ENCODE peak calls at places on chromosome 10, in five cellular contexts. One of them, this sample, is unnamed.

GRCh38 chr10:30354669-30355068 is 5.6 kb upstream of the MTPAP start:
- DNase-seq in EL: no peak
- DNase-seq in foreskin fibroblast: no peak
- DNase-seq in NCI-H1092: no peak
- DNase-seq in stimulated activated naive B cell treated with anti-CD40 and anti-IgM and Interleukin-4, amounts not matched to agents 10 μg/mL and 1 μg/mL and 100 μg/mL, for 72 hours: no peak
- DNase-seq in this sample: no peak

GRCh38 chr10:60816624-60817023 is 38.3 kb downstream of the CDK1 start:
- DNase-seq in stimulated activated naive B cell treated with anti-CD40 and anti-IgM and Interleukin-4, amounts not matched to agents 10 μg/mL and 1 μg/mL and 100 μg/mL, for 72 hours: peak
- DNase-seq in NCI-H1092: peak
- DNase-seq in EL: peak
- DNase-seq in foreskin fibroblast: peak
- DNase-seq in this sample: peak

GRCh38 chr10:79282388-79282787 is 64.9 kb upstream of the PPIF start:
- DNase-seq in NCI-H1092: no peak
- DNase-seq in stimulated activated naive B cell treated with anti-CD40 and anti-IgM and Interleukin-4, amounts not matched to agents 10 μg/mL and 1 μg/mL and 100 μg/mL, for 72 hours: no peak
- DNase-seq in foreskin fibroblast: no peak
- DNase-seq in EL: peak
- DNase-seq in this sample: no peak

GRCh38 chr10:75187961-75188426 is 22.6 kb upstream of the VDAC2 start:
- DNase-seq in NCI-H1092: peak
- DNase-seq in EL: peak
- DNase-seq in stimulated activated naive B cell treated with anti-CD40 and anti-IgM and Interleukin-4, amounts not matched to agents 10 μg/mL and 1 μg/mL and 100 μg/mL, for 72 hours: peak
- DNase-seq in foreskin fibroblast: peak
- DNase-seq in this sample: peak

GRCh38 chr10:11320809-11321520 is 290.5 kb downstream of the USP6NL start:
- DNase-seq in stimulated activated naive B cell treated with anti-CD40 and anti-IgM and Interleukin-4, amounts not matched to agents 10 μg/mL and 1 μg/mL and 100 μg/mL, for 72 hours: no peak
- DNase-seq in NCI-H1092: no peak
- DNase-seq in EL: no peak
- DNase-seq in foreskin fibroblast: no peak
- DNase-seq in this sample: no peak

GRCh38 chr10:8776926-8777625 is 722.6 kb downstream of the GATA3 start:
- DNase-seq in foreskin fibroblast: no peak
- DNase-seq in stimulated activated naive B cell treated with anti-CD40 and anti-IgM and Interleukin-4, amounts not matched to agents 10 μg/mL and 1 μg/mL and 100 μg/mL, for 72 hours: no peak
- DNase-seq in NCI-H1092: no peak
- DNase-seq in EL: no peak
- DNase-seq in this sample: no peak

GRCh38 chr10:79246209-79246581 is 101.1 kb upstream of the PPIF start:
- DNase-seq in foreskin fibroblast: peak
- DNase-seq in NCI-H1092: no peak
- DNase-seq in EL: no peak
- DNase-seq in stimulated activated naive B cell treated with anti-CD40 and anti-IgM and Interleukin-4, amounts not matched to agents 10 μg/mL and 1 μg/mL and 100 μg/mL, for 72 hours: no peak
- DNase-seq in this sample: peak

GRCh38 chr10:109838592-109839244 is 84.6 kb downstream of the XPNPEP1 start:
- DNase-seq in stimulated activated naive B cell treated with anti-CD40 and anti-IgM and Interleukin-4, amounts not matched to agents 10 μg/mL and 1 μg/mL and 100 μg/mL, for 72 hours: no peak
- DNase-seq in EL: no peak
- DNase-seq in foreskin fibroblast: no peak
- DNase-seq in NCI-H1092: no peak
- DNase-seq in this sample: no peak

GRCh38 chr10:89663144-89663543 is 18.1 kb upstream of the PANK1 start:
- DNase-seq in NCI-H1092: no peak
- DNase-seq in foreskin fibroblast: no peak
- DNase-seq in stimulated activated naive B cell treated with anti-CD40 and anti-IgM and Interleukin-4, amounts not matched to agents 10 μg/mL and 1 μg/mL and 100 μg/mL, for 72 hours: no peak
- DNase-seq in EL: no peak
- DNase-seq in this sample: no peak

GRCh38 chr10:44376504-44377099 is 8.3 kb downstream of the CXCL12 start:
- DNase-seq in NCI-H1092: no peak
- DNase-seq in EL: peak
- DNase-seq in foreskin fibroblast: no peak
- DNase-seq in stimulated activated naive B cell treated with anti-CD40 and anti-IgM and Interleukin-4, amounts not matched to agents 10 μg/mL and 1 μg/mL and 100 μg/mL, for 72 hours: no peak
- DNase-seq in this sample: no peak

GRCh38 chr10:91590142-91590903 is 42.5 kb downstream of the PPP1R3C start:
- DNase-seq in stimulated activated naive B cell treated with anti-CD40 and anti-IgM and Interleukin-4, amounts not matched to agents 10 μg/mL and 1 μg/mL and 100 μg/mL, for 72 hours: no peak
- DNase-seq in EL: peak
- DNase-seq in NCI-H1092: no peak
- DNase-seq in foreskin fibroblast: peak
- DNase-seq in this sample: peak

GRCh38 chr10:13770760-13771493 is 184.2 kb downstream of the PRPF18 start:
- DNase-seq in NCI-H1092: no peak
- DNase-seq in stimulated activated naive B cell treated with anti-CD40 and anti-IgM and Interleukin-4, amounts not matched to agents 10 μg/mL and 1 μg/mL and 100 μg/mL, for 72 hours: no peak
- DNase-seq in foreskin fibroblast: no peak
- DNase-seq in EL: no peak
- DNase-seq in this sample: no peak

This sample was measured in ureter.